ENCODE peak calls at places on chromosomes 13 and 19, in six cellular contexts. W, P, O, I, N and Q are unnamed samples. For H3K4me1, the result is how much of the 10 kb centered on the place peaks cover.

GRCh38 chr13:113088691-113089020 is 16.9 kb upstream of the F7 start:
- DNase-seq in W (peak), P (no peak), O (no peak), I (no peak), N (no peak), Q (peak)

GRCh38 chr19:34135033-34135370 is 37.3 kb upstream of the LSM14A start:
- DNase-seq in W (no peak), P (no peak), O (no peak), I (no peak), N (no peak), Q (no peak)

GRCh38 chr13:86585826-86586225 is 786.6 kb upstream of the SLITRK6 start:
- DNase-seq in W (peak), P (peak), O (no peak), I (no peak), N (peak), Q (peak)

GRCh38 chr19:15836345-15836594 is 20.8 kb upstream of the OR10H1 start:
- DNase-seq in W (no peak), P (no peak), O (peak), I (peak), N (no peak), Q (no peak)

GRCh38 chr19:9789066-9789465 is 20.5 kb upstream of the ZNF846 start:
- DNase-seq in W (no peak), P (no peak), O (peak), I (no peak), N (no peak), Q (no peak)

GRCh38 chr13:44068169-44068568 is 188.5 kb downstream of the LACC1 start:
- DNase-seq in W (no peak), P (no peak), O (peak), I (no peak), N (peak), Q (no peak)

GRCh38 chr13:34764246-34764645 is 177.8 kb upstream of the NBEA start:
- DNase-seq in W (no peak), P (no peak), O (no peak), I (no peak), N (peak), Q (no peak)

GRCh38 chr13:27120811-27121210 is 50.8 kb downstream of the USP12 start:
- DNase-seq in W (no peak), P (no peak), O (peak), I (no peak), N (peak), Q (no peak)

GRCh38 chr13:98004107-98004506 is 50.6 kb downstream of the IPO5 start:
- DNase-seq in W (no peak), P (no peak), O (no peak), I (no peak), N (peak), Q (no peak)

GRCh38 chr19:51128227-51128626 is 3.5 kb downstream of the SIGLEC9 start:
- DNase-seq in W (no peak), P (no peak), O (no peak), I (no peak), N (no peak), Q (no peak)

GRCh38 chr19:1237754-1238372 is at the start of gene CBARP:
- DNase-seq in W (peak), P (no peak), O (no peak), I (no peak), N (no peak), Q (peak)

GRCh38 chr13:43444085-43444484 is 342.7 kb downstream of the ENOX1 start:
- DNase-seq in W (no peak), P (no peak), O (no peak), I (no peak), N (peak), Q (no peak)

GRCh38 chr19:50380767-50381166 is 3.4 kb upstream of the POLD1 start:
- DNase-seq in W (no peak), P (no peak), O (no peak), I (no peak), N (no peak), Q (peak)

GRCh38 chr19:45047188-45047797 is 8.4 kb downstream of the CLASRP start:
- DNase-seq in W (no peak), P (no peak), O (no peak), I (no peak), N (no peak), Q (no peak)

GRCh38 chr19:13091400-13092161 is 11.1 kb downstream of the LYL1 start:
- DNase-seq in W (peak), P (no peak), O (peak), I (no peak), N (peak), Q (peak)

GRCh38 chr13:83057119-83057518 is 825.2 kb downstream of the SLITRK1 start:
- DNase-seq in W (no peak), P (no peak), O (no peak), I (no peak), N (peak), Q (no peak)

GRCh38 chr13:112133489-112134149 is 66.7 kb downstream of the SOX1 start:
- DNase-seq in W (no peak), P (no peak), O (no peak), I (no peak), N (no peak), Q (no peak)

GRCh38 chr19:45887311-45887710 is 1.4 kb upstream of the IRF2BP1 start:
- DNase-seq in W (no peak), P (no peak), O (no peak), I (no peak), N (peak), Q (no peak)

GRCh38 chr13:27728271-27728670 is 64.0 kb upstream of the GSX1 start:
- DNase-seq in W (no peak), P (no peak), O (peak), I (no peak), N (no peak), Q (no peak)

GRCh38 chr13:53015971-53016370 is 12.6 kb upstream of the OLFM4 start:
- DNase-seq in W (no peak), P (no peak), O (no peak), I (no peak), N (no peak), Q (no peak)

GRCh38 chr13:95608640-95609280 is 35.7 kb downstream of the DZIP1 start:
- DNase-seq in W (no peak), P (no peak), O (no peak), I (no peak), N (peak), Q (no peak)

GRCh38 chr13:50676602-50677001 is 166.9 kb downstream of the DLEU7 start:
- DNase-seq in W (no peak), P (no peak), O (peak), I (no peak), N (peak), Q (no peak)

GRCh38 chr19:40139533-40140287 is 49.0 kb upstream of the ZNF780A start:
- DNase-seq in W (no peak), P (no peak), O (peak), I (no peak), N (peak), Q (no peak)

GRCh38 chr13:40329682-40330485 is 336.6 kb downstream of the FOXO1 start:
- DNase-seq in W (no peak), P (no peak), O (no peak), I (no peak), N (peak), Q (no peak)

GRCh38 chr19:45820413-45821102 is 5.5 kb upstream of the RSPH6A start:
- DNase-seq in W (no peak), P (no peak), O (no peak), I (no peak), N (no peak), Q (no peak)

GRCh38 chr13:21048901-21049655 is 12.3 kb downstream of the LATS2 start:
- DNase-seq in W (no peak), P (no peak), O (peak), I (no peak), N (no peak), Q (no peak)

GRCh38 chr19:22427587-22428298 is 5.6 kb upstream of the ZNF98 start:
- DNase-seq in W (no peak), P (no peak), O (no peak), I (no peak), N (no peak), Q (no peak)

GRCh38 chr13:21762512-21762911 is 91.6 kb downstream of the FGF9 start:
- DNase-seq in W (no peak), P (no peak), O (no peak), I (no peak), N (no peak), Q (no peak)

GRCh38 chr13:26759907-26760834 is at the start of gene GPR12:
- DNase-seq in W (no peak), P (no peak), O (no peak), I (no peak), N (peak), Q (no peak)

GRCh38 chr13:39959497-39959896 is 304.0 kb downstream of the COG6 start:
- DNase-seq in W (no peak), P (no peak), O (no peak), I (no peak), N (no peak), Q (no peak)

GRCh38 chr19:56066152-56067023 is 54.7 kb downstream of the ZNF787 start:
- DNase-seq in W (peak), P (peak), O (peak), I (peak), N (peak), Q (peak)

GRCh38 chr13:77536358-77536757 is 852 bp downstream of the SCEL start:
- DNase-seq in W (no peak), P (no peak), O (no peak), I (no peak), N (no peak), Q (no peak)

GRCh38 chr13:114339779-114340534 is 25.7 kb downstream of the CHAMP1 start:
- DNase-seq in W (peak), P (peak), O (no peak), I (peak), N (peak), Q (no peak)

GRCh38 chr13:67619346-67619745 is 389.2 kb upstream of the PCDH9 start:
- DNase-seq in W (no peak), P (no peak), O (no peak), I (no peak), N (peak), Q (no peak)

GRCh38 chr19:18500376-18500775 is 21.5 kb downstream of the ELL start:
- DNase-seq in W (peak), P (no peak), O (no peak), I (no peak), N (no peak), Q (no peak)

GRCh38 chr13:110262494-110262893 is 44.5 kb downstream of the COL4A1 start:
- DNase-seq in W (no peak), P (no peak), O (no peak), I (no peak), N (no peak), Q (no peak)

DNA sequence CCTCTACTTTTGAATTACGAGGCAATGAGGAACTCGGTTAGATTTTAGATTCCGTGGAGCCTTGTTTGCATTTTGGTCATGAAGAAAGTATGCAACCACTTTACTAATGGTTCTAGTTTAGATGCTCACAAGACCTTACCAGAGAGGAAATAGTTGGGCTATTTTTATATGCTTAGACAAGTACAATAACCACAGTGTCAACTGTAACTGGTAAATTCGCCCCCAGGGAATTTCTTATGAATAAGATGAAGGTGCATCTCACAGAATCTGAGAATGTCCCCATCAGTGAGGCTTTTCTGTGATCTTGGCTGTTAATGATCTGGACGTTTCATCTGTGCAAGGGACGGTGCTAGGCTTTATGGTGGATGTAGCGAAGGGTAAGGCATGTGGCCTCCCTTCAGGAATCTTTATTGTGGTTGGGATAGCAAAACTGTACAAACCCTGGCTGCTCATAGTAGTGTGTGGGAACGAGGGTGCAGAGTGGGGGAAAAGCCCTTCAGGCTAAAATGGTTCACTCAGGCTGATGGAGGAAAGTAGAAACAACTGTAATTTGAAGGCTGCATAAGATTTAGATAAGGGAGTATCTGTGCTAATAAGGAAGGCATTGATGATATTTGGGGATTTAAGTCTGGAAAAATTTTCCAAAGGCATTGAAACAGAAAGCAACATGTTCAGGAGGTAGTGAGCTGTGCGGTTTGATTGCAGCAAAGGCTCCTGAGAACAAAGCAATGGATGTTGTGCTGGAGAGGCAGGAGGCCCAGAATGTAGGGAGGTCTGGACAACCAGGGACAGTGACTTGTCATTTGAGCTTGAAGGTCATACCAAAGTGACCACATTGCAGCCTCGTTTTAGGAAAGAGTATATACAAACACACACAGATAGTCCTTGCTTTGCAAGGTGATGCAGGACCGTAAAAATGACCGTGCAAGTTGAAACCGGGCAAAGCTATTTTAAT is 28.4 kb downstream of the UBAC2 start:
- DNase-seq in W (no peak), P (no peak), O (no peak), I (no peak), N (peak), Q (no peak)
- H3K4me3 ChIP-seq in W (peak), P (no peak), O (no peak), I (peak), N (no peak), Q (no peak)

GRCh38 chr19:42272535-42272897 is 3.5 kb downstream of the CIC start:
- DNase-seq in W (no peak), P (no peak), O (no peak), I (no peak), N (no peak), Q (no peak)

GRCh38 chr19:42270346-42271044 is 1.4 kb downstream of the CIC start:
- DNase-seq in W (no peak), P (peak), O (no peak), I (peak), N (peak), Q (peak)

GRCh38 chr19:42271045-42271419 is 2.0 kb downstream of the CIC start:
- DNase-seq in W (no peak), P (no peak), O (no peak), I (no peak), N (no peak), Q (no peak)

GRCh38 chr19:42272989-42273406 is 3.9 kb downstream of the CIC start:
- DNase-seq in W (no peak), P (no peak), O (no peak), I (no peak), N (no peak), Q (peak)

DNA sequence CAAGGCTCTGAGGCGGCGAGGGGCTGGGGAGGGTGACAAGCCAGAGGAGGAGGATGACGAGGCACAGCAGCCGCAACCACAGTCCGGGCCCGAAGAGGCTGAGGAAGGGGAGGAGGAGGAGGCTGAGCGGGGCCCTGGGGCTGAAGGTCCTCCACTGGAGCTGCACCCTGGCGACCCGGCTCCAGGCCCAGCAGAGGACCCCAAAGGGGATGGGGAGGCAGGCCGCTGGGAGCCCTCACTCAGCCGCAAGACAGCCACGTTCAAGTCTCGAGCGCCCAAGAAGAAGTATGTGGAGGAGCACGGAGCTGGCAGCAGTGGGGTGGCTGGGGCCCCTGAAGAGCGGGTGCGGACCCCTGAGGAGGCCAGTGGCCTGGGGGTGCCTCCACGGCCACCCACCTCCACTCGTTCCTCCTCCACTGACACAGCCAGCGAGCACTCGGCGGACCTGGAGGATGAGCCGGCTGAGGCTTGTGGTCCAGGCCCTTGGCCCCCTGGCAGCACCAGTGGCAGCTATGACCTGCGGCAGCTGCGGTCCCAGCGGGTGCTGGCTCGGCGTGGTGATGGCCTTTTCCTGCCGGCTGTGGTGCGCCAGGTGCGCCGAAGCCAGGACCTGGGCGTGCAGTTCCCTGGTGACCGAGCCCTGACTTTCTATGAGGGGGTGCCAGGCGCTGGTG is 2.9 kb downstream of the CIC start:
- DNase-seq in W (no peak), P (no peak), O (no peak), I (no peak), N (no peak), Q (peak)
- H3K27ac ChIP-seq in W (peak), P (no peak), O (no peak), I (no peak), N (no peak), Q (no peak)

DNA sequence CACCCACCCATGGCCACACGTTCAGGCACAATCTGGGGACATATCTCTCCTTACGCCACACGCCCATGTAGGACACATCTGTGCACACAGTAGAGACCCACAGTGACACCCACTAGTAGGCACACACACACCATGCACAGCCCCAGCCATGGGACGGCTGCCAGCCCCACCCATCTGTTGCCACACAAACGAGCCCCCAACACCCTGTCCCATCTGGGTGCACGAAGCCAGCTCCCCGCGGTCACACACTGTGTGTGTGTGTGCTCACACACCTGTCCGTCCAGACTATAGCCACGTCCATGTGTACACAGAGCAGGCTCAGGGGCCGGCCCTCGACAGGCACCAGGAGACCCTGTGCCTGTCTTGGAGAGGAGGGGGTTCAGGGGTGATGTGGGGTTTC is 10.6 kb downstream of the ERFL start:
- DNase-seq in W (no peak), P (no peak), O (no peak), I (no peak), N (no peak), Q (peak)
- H3K4me1 ChIP-seq in W (under half), P (under half), O (under half), I (half or more), N (under half), Q (under half)

GRCh38 chr19:7885818-7886217 is 2.5 kb upstream of the LRRC8E start:
- DNase-seq in W (no peak), P (no peak), O (no peak), I (no peak), N (no peak), Q (no peak)

GRCh38 chr19:7887408-7888144 is 734 bp upstream of the LRRC8E start:
- DNase-seq in W (no peak), P (peak), O (no peak), I (no peak), N (no peak), Q (no peak)

GRCh38 chr19:7883796-7884570 is 4.3 kb upstream of the LRRC8E start:
- DNase-seq in W (no peak), P (no peak), O (no peak), I (no peak), N (no peak), Q (no peak)

GRCh38 chr19:7888145-7888825 is at the start of gene LRRC8E:
- DNase-seq in W (no peak), P (peak), O (peak), I (no peak), N (peak), Q (peak)

DNA sequence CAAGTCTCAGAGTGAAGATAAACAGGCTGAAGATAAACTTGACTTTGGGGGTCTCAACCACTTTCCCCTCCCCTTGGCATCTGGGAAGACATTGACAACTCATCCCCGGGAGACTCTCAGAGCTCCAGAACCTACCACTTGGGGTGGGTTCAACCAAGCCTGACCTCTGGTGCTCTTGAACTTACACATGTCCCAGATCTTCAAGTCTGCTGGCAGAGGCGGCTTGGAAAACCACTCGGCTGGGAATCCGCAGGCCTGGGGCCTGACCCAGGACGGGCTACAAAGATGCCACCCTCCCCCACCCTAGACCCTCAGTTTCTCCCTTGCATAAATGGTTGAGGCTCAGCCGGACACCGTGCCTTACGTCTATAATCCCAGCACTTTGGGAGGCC is 512 bp downstream of the LRRC8E start:
- DNase-seq in W (no peak), P (peak), O (no peak), I (no peak), N (no peak), Q (no peak)
- H3K4me3 ChIP-seq in W (peak), P (peak), O (peak), I (no peak), N (peak), Q (peak)

GRCh38 chr13:59261928-59262488 is 901.7 kb downstream of the DIAPH3 start:
- DNase-seq in W (no peak), P (no peak), O (peak), I (no peak), N (no peak), Q (no peak)

GRCh38 chr13:59269476-59269875 is 894.3 kb downstream of the DIAPH3 start:
- DNase-seq in W (no peak), P (no peak), O (peak), I (no peak), N (peak), Q (no peak)

GRCh38 chr13:59263531-59263930 is 900.2 kb downstream of the DIAPH3 start:
- DNase-seq in W (no peak), P (no peak), O (no peak), I (no peak), N (no peak), Q (no peak)

GRCh38 chr13:59270327-59270726 is 893.4 kb downstream of the DIAPH3 start:
- DNase-seq in W (no peak), P (no peak), O (no peak), I (no peak), N (no peak), Q (no peak)

DNA sequence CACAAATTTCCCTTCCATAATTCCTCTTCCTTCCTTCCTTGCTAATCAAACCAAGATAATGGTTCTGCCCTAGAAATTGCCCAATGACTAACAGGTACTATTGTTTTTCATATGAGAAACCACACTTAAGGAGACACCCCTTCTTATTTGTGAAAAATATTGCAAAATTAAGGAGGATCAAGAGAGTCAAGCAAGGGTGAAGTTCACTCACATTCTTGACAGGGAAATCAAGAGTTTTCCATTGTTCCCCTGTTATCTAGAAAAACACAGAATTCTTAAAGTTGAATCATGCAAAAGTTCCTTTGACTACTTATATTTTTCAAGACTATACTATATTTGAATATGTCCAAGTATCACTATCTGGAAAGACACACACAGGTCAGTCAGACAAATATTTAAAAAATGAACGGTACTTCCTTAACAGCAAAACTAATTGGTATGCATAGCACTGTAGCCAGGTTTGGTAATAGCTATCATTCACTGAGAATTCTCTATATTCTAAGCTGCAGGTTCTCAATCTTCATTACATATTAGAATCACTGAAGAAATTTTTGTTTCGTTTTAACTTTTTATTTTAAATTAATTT is 897.2 kb downstream of the DIAPH3 start:
- DNase-seq in W (no peak), P (no peak), O (no peak), I (no peak), N (peak), Q (no peak)
- H3K27ac ChIP-seq in W (no peak), P (no peak), O (no peak), I (no peak), N (no peak), Q (no peak)